ENCODE peak calls at places on chromosome 21, in six cellular contexts. One of them, this sample, is unnamed.

GRCh38 chr21:41897690-41898089 is 18.5 kb upstream of the PRDM15 start:
- DNase-seq in left lung: no peak
- DNase-seq in aorta: no peak
- DNase-seq in mesendoderm: no peak
- DNase-seq in ovary: no peak
- DNase-seq in psoas muscle: no peak
- DNase-seq in this sample: peak; percentile 73

GRCh38 chr21:42614811-42615342 is 38.5 kb upstream of the PDE9A start:
- DNase-seq in left lung: no peak
- DNase-seq in aorta: no peak
- DNase-seq in mesendoderm: peak; percentile 75
- DNase-seq in ovary: no peak
- DNase-seq in psoas muscle: no peak
- DNase-seq in this sample: peak; percentile 74

GRCh38 chr21:14533555-14534400 is 12.3 kb downstream of the SAMSN1 start:
- DNase-seq in left lung: no peak
- DNase-seq in aorta: no peak
- DNase-seq in mesendoderm: peak; percentile 8
- DNase-seq in ovary: no peak
- DNase-seq in psoas muscle: no peak
- DNase-seq in this sample: no peak

GRCh38 chr21:41865002-41865777 is 14.0 kb downstream of the PRDM15 start:
- DNase-seq in left lung: no peak
- DNase-seq in aorta: no peak
- DNase-seq in mesendoderm: peak; percentile 15
- DNase-seq in ovary: no peak
- DNase-seq in psoas muscle: no peak
- DNase-seq in this sample: no peak

GRCh38 chr21:41321211-41321907 is 4.8 kb downstream of the FAM3B start:
- DNase-seq in left lung: peak; percentile 55
- DNase-seq in aorta: no peak
- DNase-seq in mesendoderm: no peak
- DNase-seq in ovary: no peak
- DNase-seq in psoas muscle: no peak
- DNase-seq in this sample: no peak

GRCh38 chr21:41940431-41940830 is 13.4 kb downstream of the C2CD2 start:
- DNase-seq in left lung: no peak
- DNase-seq in aorta: no peak
- DNase-seq in mesendoderm: no peak
- DNase-seq in ovary: no peak
- DNase-seq in psoas muscle: no peak
- DNase-seq in this sample: no peak

GRCh38 chr21:34922487-34922886 is 126.6 kb downstream of the RUNX1 start:
- DNase-seq in left lung: no peak
- DNase-seq in aorta: no peak
- DNase-seq in mesendoderm: no peak
- DNase-seq in ovary: no peak
- DNase-seq in psoas muscle: no peak
- DNase-seq in this sample: no peak

GRCh38 chr21:42443876-42444744 is 40.4 kb downstream of the UBASH3A start:
- DNase-seq in left lung: no peak
- DNase-seq in aorta: no peak
- DNase-seq in mesendoderm: no peak
- DNase-seq in ovary: no peak
- DNase-seq in psoas muscle: no peak
- DNase-seq in this sample: peak; percentile 53

GRCh38 chr21:42661688-42662429 is 8.4 kb downstream of the PDE9A start:
- DNase-seq in left lung: peak; percentile 41
- DNase-seq in aorta: no peak
- DNase-seq in mesendoderm: no peak
- DNase-seq in ovary: no peak
- DNase-seq in psoas muscle: no peak
- DNase-seq in this sample: no peak

GRCh38 chr21:42578761-42579415 is 65.2 kb downstream of the SLC37A1 start:
- DNase-seq in left lung: peak; percentile 77
- DNase-seq in aorta: peak; percentile 17
- DNase-seq in mesendoderm: no peak
- DNase-seq in ovary: peak; percentile 5
- DNase-seq in psoas muscle: no peak
- DNase-seq in this sample: peak; percentile 60

GRCh38 chr21:14673649-14674048 is 127.5 kb upstream of the SAMSN1 start:
- DNase-seq in left lung: no peak
- DNase-seq in aorta: no peak
- DNase-seq in mesendoderm: peak; percentile 81
- DNase-seq in ovary: no peak
- DNase-seq in psoas muscle: no peak
- DNase-seq in this sample: no peak

GRCh38 chr21:28554660-28555475 is 437.8 kb downstream of the LTN1 start:
- DNase-seq in left lung: no peak
- DNase-seq in aorta: no peak
- DNase-seq in mesendoderm: peak; percentile 37
- DNase-seq in ovary: no peak
- DNase-seq in psoas muscle: no peak
- DNase-seq in this sample: no peak

GRCh38 chr21:26941436-26941835 is 25.5 kb downstream of the ADAMTS5 start:
- DNase-seq in left lung: no peak
- DNase-seq in aorta: no peak
- DNase-seq in mesendoderm: no peak
- DNase-seq in ovary: no peak
- DNase-seq in psoas muscle: no peak
- DNase-seq in this sample: no peak

GRCh38 chr21:34186119-34186719 is 112.8 kb downstream of the MRPS6 start:
- DNase-seq in left lung: no peak
- DNase-seq in aorta: peak; percentile 81
- DNase-seq in mesendoderm: no peak
- DNase-seq in ovary: no peak
- DNase-seq in psoas muscle: no peak
- DNase-seq in this sample: no peak

GRCh38 chr21:26888931-26889330 is 43.7 kb upstream of the ADAMTS1 start:
- DNase-seq in left lung: no peak
- DNase-seq in aorta: no peak
- DNase-seq in mesendoderm: no peak
- DNase-seq in ovary: no peak
- DNase-seq in psoas muscle: no peak
- DNase-seq in this sample: no peak

GRCh38 chr21:35020446-35020845 is 28.7 kb downstream of the RUNX1 start:
- DNase-seq in left lung: no peak
- DNase-seq in aorta: no peak
- DNase-seq in mesendoderm: no peak
- DNase-seq in ovary: no peak
- DNase-seq in psoas muscle: no peak
- DNase-seq in this sample: no peak

GRCh38 chr21:27424601-27425000 is 457.7 kb upstream of the ADAMTS5 start:
- DNase-seq in left lung: no peak
- DNase-seq in aorta: no peak
- DNase-seq in mesendoderm: no peak
- DNase-seq in ovary: no peak
- DNase-seq in psoas muscle: no peak
- DNase-seq in this sample: no peak

GRCh38 chr21:28230559-28230958 is 762.1 kb downstream of the LTN1 start:
- DNase-seq in left lung: no peak
- DNase-seq in aorta: no peak
- DNase-seq in mesendoderm: no peak
- DNase-seq in ovary: no peak
- DNase-seq in psoas muscle: no peak
- DNase-seq in this sample: no peak

GRCh38 chr21:34129039-34129891 is 55.9 kb downstream of the MRPS6 start:
- DNase-seq in left lung: no peak
- DNase-seq in aorta: peak; percentile 67
- DNase-seq in mesendoderm: peak; percentile 87
- DNase-seq in ovary: peak; percentile 43
- DNase-seq in psoas muscle: peak; percentile 55
- DNase-seq in this sample: no peak

GRCh38 chr21:42071146-42071737 is at the start of gene UMODL1:
- DNase-seq in left lung: no peak
- DNase-seq in aorta: no peak
- DNase-seq in mesendoderm: no peak
- DNase-seq in ovary: no peak
- DNase-seq in psoas muscle: no peak
- DNase-seq in this sample: no peak

GRCh38 chr21:33478858-33479678 is 706 bp downstream of the TMEM50B start:
- DNase-seq in left lung: peak; percentile 86
- DNase-seq in aorta: peak; percentile 56
- DNase-seq in mesendoderm: peak; percentile 44
- DNase-seq in ovary: peak; percentile 49
- DNase-seq in psoas muscle: peak; percentile 29
- DNase-seq in this sample: peak; percentile 79

GRCh38 chr21:35048183-35048601 is 910 bp downstream of the RUNX1 start:
- DNase-seq in left lung: peak; percentile 84
- DNase-seq in aorta: peak; percentile 61
- DNase-seq in mesendoderm: no peak
- DNase-seq in ovary: no peak
- DNase-seq in psoas muscle: peak; percentile 69
- DNase-seq in this sample: no peak

DNA sequence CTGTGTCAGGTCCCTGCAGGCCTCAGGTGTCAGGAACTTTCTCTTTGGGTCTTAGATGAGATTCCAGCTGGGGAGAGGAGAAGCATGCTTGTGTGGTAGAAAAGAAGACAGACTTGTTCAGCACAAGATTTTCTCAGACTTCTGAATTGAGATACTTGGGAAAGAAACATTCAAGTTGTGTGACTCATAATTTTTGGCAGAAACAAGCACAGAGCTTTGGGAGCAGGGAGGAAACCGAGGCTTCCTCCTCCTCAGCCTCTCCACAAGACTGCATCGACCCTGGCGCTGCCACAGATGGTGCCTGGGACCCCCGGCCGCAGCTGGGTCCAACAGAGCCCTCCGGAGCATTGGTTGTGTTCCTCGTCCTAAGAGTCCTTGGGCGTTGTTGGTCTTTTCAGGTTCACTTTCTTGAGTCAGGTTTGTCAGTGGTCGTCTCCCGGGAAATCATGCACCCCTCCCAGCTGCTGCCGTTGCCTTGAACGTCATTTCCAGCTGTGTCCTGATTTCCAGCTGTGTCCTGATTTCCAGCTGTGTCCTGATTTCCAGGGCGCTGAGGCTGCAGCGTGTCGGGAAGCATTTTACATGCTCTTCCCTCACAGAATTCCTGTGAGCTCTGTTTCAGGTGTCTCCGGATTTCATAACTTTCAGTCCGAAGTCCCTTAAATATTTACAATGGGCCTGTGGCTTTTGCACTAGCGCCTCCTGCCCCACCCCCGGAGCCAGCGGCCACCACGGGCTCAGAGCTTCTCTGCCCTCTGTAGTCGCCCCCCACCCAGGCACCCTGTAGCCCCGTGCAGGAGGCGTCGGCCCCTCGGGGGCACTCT is 66.5 kb downstream of the COL18A1 start:
- DNase-seq in left lung: peak; percentile 38
- DNase-seq in aorta: peak; percentile 58
- DNase-seq in mesendoderm: no peak
- DNase-seq in ovary: peak; percentile 69
- DNase-seq in psoas muscle: peak; percentile 49
- DNase-seq in this sample: no peak
- H3K4me3 ChIP-seq in left lung: no peak overlapping the region
- H3K4me3 ChIP-seq in aorta: no peak overlapping the region
- H3K4me3 ChIP-seq in mesendoderm: no peak overlapping the region
- H3K4me3 ChIP-seq in ovary: peak overlapping the region; percentile 3
- H3K4me3 ChIP-seq in psoas muscle: no peak overlapping the region
- H3K4me3 ChIP-seq in this sample: no peak overlapping the region

GRCh38 chr21:15874610-15875009 is 144.8 kb downstream of the USP25 start:
- DNase-seq in left lung: no peak
- DNase-seq in aorta: no peak
- DNase-seq in mesendoderm: no peak
- DNase-seq in ovary: no peak
- DNase-seq in psoas muscle: no peak
- DNase-seq in this sample: no peak
- H3K36me3 ChIP-seq in left lung: no peaks in the 10 kb centered on the region
- H3K36me3 ChIP-seq in aorta: no peaks in the 10 kb centered on the region
- H3K36me3 ChIP-seq in mesendoderm: no peaks in the 10 kb centered on the region
- H3K36me3 ChIP-seq in ovary: no peaks in the 10 kb centered on the region
- H3K36me3 ChIP-seq in psoas muscle: no peaks in the 10 kb centered on the region
- H3K36me3 ChIP-seq in this sample: peaks cover 3% of the 10 kb centered on the region

GRCh38 chr21:45583831-45584509 is 41.7 kb upstream of the SLC19A1 start:
- DNase-seq in left lung: no peak
- DNase-seq in aorta: no peak
- DNase-seq in mesendoderm: no peak
- DNase-seq in ovary: no peak
- DNase-seq in psoas muscle: no peak
- DNase-seq in this sample: no peak
- H3K27me3 ChIP-seq in left lung: peaks cover 37% of the 10 kb centered on the region
- H3K27me3 ChIP-seq in aorta: no peaks in the 10 kb centered on the region
- H3K27me3 ChIP-seq in mesendoderm: no peaks in the 10 kb centered on the region
- H3K27me3 ChIP-seq in ovary: no peaks in the 10 kb centered on the region
- H3K27me3 ChIP-seq in psoas muscle: no peaks in the 10 kb centered on the region
- H3K27me3 ChIP-seq in this sample: peaks cover 7% of the 10 kb centered on the region

GRCh38 chr21:36709030-36709867 is 10.3 kb downstream of the SIM2 start:
- DNase-seq in left lung: no peak
- DNase-seq in aorta: peak; percentile 48
- DNase-seq in mesendoderm: peak; percentile 32
- DNase-seq in ovary: no peak
- DNase-seq in psoas muscle: no peak
- DNase-seq in this sample: peak; percentile 77

GRCh38 chr21:36710729-36711048 is 11.8 kb downstream of the SIM2 start:
- DNase-seq in left lung: no peak
- DNase-seq in aorta: peak; percentile 32
- DNase-seq in mesendoderm: peak; percentile 44
- DNase-seq in ovary: no peak
- DNase-seq in psoas muscle: no peak
- DNase-seq in this sample: peak; percentile 71

GRCh38 chr21:36708512-36709029 is 9.7 kb downstream of the SIM2 start:
- DNase-seq in left lung: no peak
- DNase-seq in aorta: no peak
- DNase-seq in mesendoderm: no peak
- DNase-seq in ovary: no peak
- DNase-seq in psoas muscle: no peak
- DNase-seq in this sample: no peak

GRCh38 chr21:36707763-36708511 is 9.0 kb downstream of the SIM2 start:
- DNase-seq in left lung: no peak
- DNase-seq in aorta: peak; percentile 30
- DNase-seq in mesendoderm: peak; percentile 15
- DNase-seq in ovary: no peak
- DNase-seq in psoas muscle: no peak
- DNase-seq in this sample: peak; percentile 72

DNA sequence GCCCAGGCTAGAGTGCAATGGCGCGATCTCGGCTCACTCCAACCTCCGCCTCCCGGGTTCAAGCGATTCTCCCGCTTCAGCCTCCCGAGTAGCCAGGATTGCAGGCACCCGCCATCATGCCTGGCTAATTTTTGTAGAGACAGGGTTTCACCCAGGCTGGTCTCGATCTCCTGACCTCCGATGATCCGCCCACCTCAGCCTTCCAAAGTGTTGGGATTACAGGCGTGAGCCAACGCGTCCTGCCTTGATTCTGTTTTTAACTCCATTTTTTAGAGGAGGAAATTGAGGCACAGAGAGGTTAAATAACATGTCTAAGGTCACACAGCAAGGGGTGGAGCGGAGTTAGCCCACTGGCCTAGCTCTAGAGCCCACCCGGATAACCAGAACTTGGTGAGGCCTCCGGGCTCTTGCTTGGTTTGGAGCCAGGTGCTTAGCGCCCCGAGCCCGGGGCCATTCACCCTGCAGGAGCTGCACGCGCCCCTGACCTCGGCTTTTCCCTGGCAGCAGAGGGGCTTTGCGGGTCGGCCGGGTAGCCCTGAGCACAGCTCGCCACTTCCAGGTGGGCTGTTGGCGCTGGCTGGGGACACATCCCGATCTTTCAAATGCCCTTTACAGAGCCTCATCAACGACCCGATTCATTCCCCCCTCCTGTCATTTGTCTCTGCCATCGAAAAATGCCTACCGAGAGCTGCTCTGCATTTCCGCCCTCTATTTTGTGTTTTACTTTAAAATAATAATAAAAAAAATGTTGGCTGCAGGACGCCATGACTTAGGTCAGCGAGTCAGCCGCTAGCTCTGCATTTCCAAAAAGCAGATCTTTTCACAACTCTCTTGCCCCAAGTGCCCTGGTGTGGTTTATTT is 11.2 kb downstream of the SIM2 start:
- DNase-seq in left lung: no peak
- DNase-seq in aorta: peak; percentile 27
- DNase-seq in mesendoderm: no peak
- DNase-seq in ovary: no peak
- DNase-seq in psoas muscle: no peak
- DNase-seq in this sample: peak; percentile 82
- H3K4me3 ChIP-seq in left lung: no peak overlapping the region
- H3K4me3 ChIP-seq in aorta: no peak overlapping the region
- H3K4me3 ChIP-seq in mesendoderm: no peak overlapping the region
- H3K4me3 ChIP-seq in ovary: no peak overlapping the region
- H3K4me3 ChIP-seq in psoas muscle: no peak overlapping the region
- H3K4me3 ChIP-seq in this sample: peak overlapping the region; percentile 14

This sample was measured in H7.